ENCODE peak calls at places on chromosomes 4 and X, in five cellular contexts. W is activated CD4-positive, alpha-beta T cell treated with anti-CD3 and anti-CD28 coated beads for 1 hour; G is CD8-positive, alpha-beta T cell; X is GM23338; T is fibroblast of the conjunctiva. S is an unnamed sample.

GRCh38 chrX:2434764-2435163 is 66.0 kb downstream of the DHRSX start:
- DNase-seq in W (no peak), G (no peak), X (no peak), T (no peak), S (no peak)

GRCh38 chr4:8201341-8201781 is 2.3 kb downstream of the SH3TC1 start:
- DNase-seq in G (no peak), X (no peak), T (no peak), W (no peak), S (no peak)

GRCh38 chr4:80361329-80361900 is 25.9 kb downstream of the CFAP299 start:
- DNase-seq in G (no peak), X (peak; percentile 61), W (no peak), T (no peak), S (no peak)

GRCh38 chr4:182478475-182478874 is 235.3 kb downstream of the TENM3 start:
- DNase-seq in X (peak; percentile 82), W (no peak), T (peak; percentile 13), G (no peak), S (peak; percentile 67)

GRCh38 chr4:42306221-42307109 is 90.8 kb upstream of the SHISA3 start:
- DNase-seq in T (no peak), G (no peak), W (no peak), X (no peak), S (no peak)

GRCh38 chr4:7217039-7217438 is 24.7 kb downstream of the SORCS2 start:
- DNase-seq in G (no peak), T (no peak), W (no peak), X (no peak), S (no peak)

GRCh38 chrX:129318375-129318774 is 204.9 kb downstream of the SMARCA1 start:
- DNase-seq in X (peak; percentile 31), G (no peak), W (no peak), T (no peak), S (no peak)

GRCh38 chr4:90537491-90537890 is 410.3 kb downstream of the CCSER1 start:
- DNase-seq in G (no peak), T (no peak), X (peak; percentile 18), W (no peak), S (no peak)

GRCh38 chrX:48357681-48358080 is 1.2 kb upstream of the SSX3 start:
- DNase-seq in G (no peak), T (no peak), W (no peak), X (no peak), S (no peak)

GRCh38 chrX:96929036-96929435 is 45.3 kb downstream of the RPA4 start:
- DNase-seq in T (no peak), G (no peak), X (no peak), W (no peak), S (no peak)

GRCh38 chr4:125140966-125141495 is 173.7 kb upstream of the FAT4 start:
- DNase-seq in T (peak; percentile 2), W (no peak), G (no peak), X (no peak), S (no peak)

GRCh38 chr4:127623755-127624087 is 9.0 kb upstream of the INTU start:
- DNase-seq in W (no peak), X (peak; percentile 20), G (no peak), T (no peak), S (no peak)

GRCh38 chrX:118579417-118579816 is 83.8 kb downstream of the DOCK11 start:
- DNase-seq in T (no peak), W (no peak), G (no peak), X (no peak), S (no peak)

GRCh38 chrX:13898084-13898483 is 81.2 kb upstream of the GPM6B start:
- DNase-seq in G (no peak), W (no peak), T (peak; percentile 52), X (peak; percentile 77), S (no peak)

GRCh38 chrX:11341274-11342256 is 48.4 kb downstream of the AMELX start:
- DNase-seq in G (no peak), T (peak; percentile 74), X (no peak), W (no peak), S (no peak)